ENCODE peak calls at places on chromosomes 1 and 21, in four cellular contexts. I is GM12878, Q is K562, N is HepG2. S is an unnamed sample.

GRCh38 chr1:245375789-245376188 is 221.0 kb downstream of the KIF26B start:
- DNase-seq in I (no peak), Q (no peak), N (no peak), S (no peak)

GRCh38 chr1:229225331-229225782 is 45.6 kb upstream of the RAB4A start:
- DNase-seq in Q (no peak), I (no peak), N (peak; percentile 61), S (no peak)

GRCh38 chr1:20255666-20256065 is 35.0 kb upstream of the VWA5B1 start:
- DNase-seq in I (no peak), Q (peak; percentile 52), N (no peak), S (no peak)

GRCh38 chr1:219329606-219330005 is 155.9 kb downstream of the LYPLAL1 start:
- DNase-seq in I (no peak), Q (no peak), N (no peak), S (no peak)

GRCh38 chr1:43632135-43632670 is 17.7 kb upstream of the KDM4A start:
- DNase-seq in Q (peak; percentile 14), I (no peak), N (peak; percentile 44), S (no peak)

GRCh38 chr1:54894271-54894670 is 7.3 kb upstream of the DHCR24 start:
- DNase-seq in Q (no peak), N (no peak), I (no peak), S (no peak)

GRCh38 chr1:112971006-112971405 is 15.0 kb upstream of the SLC16A1 start:
- DNase-seq in Q (no peak), N (no peak), I (no peak), S (no peak)

GRCh38 chr1:28249013-28249870 is 10.1 kb upstream of the SESN2 start:
- DNase-seq in I (no peak), N (no peak), Q (no peak), S (peak; percentile 85)

GRCh38 chr1:239387304-239388231 is 1.2 kb downstream of the CHRM3 start:
- DNase-seq in Q (no peak), I (no peak), N (no peak), S (no peak)

GRCh38 chr1:116111196-116112021 is at the start of gene MAB21L3:
- DNase-seq in N (no peak), I (peak; percentile 40), Q (no peak), S (no peak)

GRCh38 chr1:26705788-26706237 is 10.0 kb downstream of the ARID1A start:
- DNase-seq in I (no peak), Q (no peak), N (peak; percentile 81), S (no peak)

GRCh38 chr1:240797050-240797449 is 185.1 kb upstream of the GREM2 start:
- DNase-seq in I (no peak), N (no peak), Q (no peak), S (no peak)

GRCh38 chr1:183689770-183690204 is 36.7 kb upstream of the APOBEC4 start:
- DNase-seq in N (no peak), Q (no peak), I (peak; percentile 54), S (no peak)

GRCh38 chr21:15841856-15842564 is 112.2 kb downstream of the USP25 start:
- DNase-seq in N (no peak), Q (no peak), I (no peak), S (no peak)

GRCh38 chr1:38990401-38990745 is 703 bp upstream of the AKIRIN1 start:
- DNase-seq in I (no peak), Q (no peak), N (no peak), S (no peak)

GRCh38 chr21:38467911-38468310 is 30.4 kb downstream of the ERG start:
- DNase-seq in Q (no peak), N (no peak), I (no peak), S (no peak)

GRCh38 chr21:33063907-33064622 is 5.9 kb upstream of the OLIG1 start:
- DNase-seq in I (no peak), N (no peak), Q (peak; percentile 30), S (no peak)

GRCh38 chr1:119859647-119860046 is 36.7 kb downstream of the ADAM30 start:
- DNase-seq in I (no peak), N (no peak), Q (peak; percentile 50), S (peak; percentile 21)

GRCh38 chr1:151327223-151327902 is at the start of gene PI4KB:
- DNase-seq in N (peak; percentile 97), Q (peak; percentile 93), I (peak; percentile 83), S (peak; percentile 97)

GRCh38 chr1:92123868-92124267 is 43.7 kb downstream of the BTBD8 start:
- DNase-seq in I (no peak), N (no peak), Q (no peak), S (no peak)

GRCh38 chr1:44557756-44558155 is 116.5 kb downstream of the TMEM53 start:
- DNase-seq in Q (no peak), I (no peak), N (no peak), S (no peak)

GRCh38 chr1:184986250-184986649 is 11.9 kb upstream of the NIBAN1 start:
- DNase-seq in I (no peak), N (no peak), Q (no peak), S (no peak)

GRCh38 chr1:208100906-208101305 is 143.3 kb downstream of the PLXNA2 start:
- DNase-seq in N (no peak), I (no peak), Q (no peak), S (no peak)

GRCh38 chr1:168112673-168113305 is 23.9 kb downstream of the GPR161 start:
- DNase-seq in I (peak; percentile 27), Q (no peak), N (no peak), S (no peak)

GRCh38 chr1:81325404-81325803 is 475.3 kb upstream of the ADGRL2 start:
- DNase-seq in N (no peak), I (no peak), Q (no peak), S (no peak)

GRCh38 chr21:38875694-38876492 is 70.2 kb downstream of the ETS2 start:
- DNase-seq in I (no peak), Q (no peak), N (no peak), S (no peak)

DNA sequence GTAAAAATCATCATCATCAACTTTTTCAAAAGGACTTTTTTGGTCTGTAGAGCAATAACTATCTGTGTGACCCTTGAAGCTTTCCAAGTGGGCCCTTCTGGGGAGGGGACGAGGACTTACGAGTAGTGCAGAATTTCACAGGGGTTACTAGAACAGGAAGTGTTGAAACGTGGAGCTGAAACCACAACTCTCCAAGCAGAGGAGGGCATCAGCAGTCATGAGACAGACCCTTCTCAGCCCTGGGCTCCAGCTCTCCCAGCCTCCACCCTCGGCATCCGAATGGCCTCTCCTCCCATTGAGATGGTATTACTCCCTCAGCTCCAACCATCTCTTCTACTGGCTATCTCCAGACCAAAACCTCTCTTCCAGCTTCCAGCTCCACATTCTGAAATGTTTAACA is 3.6 kb downstream of the FAM89A start:
- DNase-seq in N (no peak), I (no peak), Q (no peak), S (no peak)
- TF ChIP-seq ZBTB33 in N (no peak), I (no peak), Q (no peak), S (no peak)

GRCh38 chr21:35046880-35047229 is 2.2 kb downstream of the RUNX1 start:
- DNase-seq in I (no peak), Q (no peak), N (peak; percentile 5), S (no peak)

GRCh38 chr21:35048706-35049617 is at the start of gene RUNX1:
- DNase-seq in Q (no peak), I (peak; percentile 92), N (no peak), S (no peak)

GRCh38 chr21:35046223-35046690 is 2.8 kb downstream of the RUNX1 start:
- DNase-seq in I (no peak), N (no peak), Q (no peak), S (no peak)

GRCh38 chr21:35050348-35051286 is 1.5 kb upstream of the RUNX1 start:
- DNase-seq in Q (peak; percentile 37), N (no peak), I (no peak), S (no peak)

GRCh38 chr21:35048183-35048601 is 910 bp downstream of the RUNX1 start:
- DNase-seq in N (no peak), Q (no peak), I (no peak), S (no peak)
- H3K4me3 ChIP-seq in N (no peak overlapping the region), Q (peak overlapping the region; percentile 40), I (peak overlapping the region; percentile 63), S (peak overlapping the region; percentile 43)

GRCh38 chr1:21508580-21509350 is 458 bp upstream of the ALPL start:
- DNase-seq in Q (peak; percentile 98), I (no peak), N (no peak), S (no peak)
- TF ChIP-seq ZBTB33 in Q (no peak), I (no peak), N (no peak), S (no peak)

GRCh38 chr1:143665606-143666005 is 306.2 kb downstream of the FAM72C start:
- DNase-seq in I (no peak), N (no peak), Q (no peak), S (no peak)

GRCh38 chr1:143660354-143660941 is 311.3 kb downstream of the FAM72C start:
- DNase-seq in I (no peak), Q (no peak), N (no peak), S (no peak)

GRCh38 chr1:143666851-143667250 is 304.9 kb downstream of the FAM72C start:
- DNase-seq in Q (no peak), N (no peak), I (no peak), S (no peak)

GRCh38 chr1:143661418-143662120 is 310.2 kb downstream of the FAM72C start:
- DNase-seq in N (no peak), I (no peak), Q (no peak), S (no peak)
- H3K4me3 ChIP-seq in N (no peak overlapping the region), I (no peak overlapping the region), Q (no peak overlapping the region), S (no peak overlapping the region)

GRCh38 chr1:159990005-159990404 is 36.0 kb upstream of the SLAMF9 start:
- DNase-seq in I (no peak), Q (no peak), N (no peak), S (no peak)

GRCh38 chr1:159993911-159994310 is 37.9 kb downstream of the PIGM start:
- DNase-seq in Q (no peak), I (no peak), N (no peak), S (no peak)

GRCh38 chr1:159989581-159989980 is 35.5 kb upstream of the SLAMF9 start:
- DNase-seq in Q (no peak), N (no peak), I (no peak), S (no peak)

GRCh38 chr1:159992161-159992560 is 38.1 kb upstream of the SLAMF9 start:
- DNase-seq in Q (no peak), I (no peak), N (no peak), S (no peak)

GRCh38 chr1:159991513-159991912 is 37.5 kb upstream of the SLAMF9 start:
- DNase-seq in N (peak; percentile 7), Q (no peak), I (no peak), S (no peak)
- TF ChIP-seq ZBTB33 in N (no peak), Q (no peak), I (no peak), S (no peak)

S was measured in HCT116.